ENCODE peak calls at places on chromosomes 2 and 18, in four cellular contexts. C is esophagus squamous epithelium, O is hippocampal formation, H is HFF-Myc. M is an unnamed sample.

GRCh38 chr2:23900927-23901322 is 26.0 kb downstream of the ATAD2B start:
- DNase-seq in H (peak), O (no peak), C (no peak), M (no peak)

GRCh38 chr18:61651880-61652268 is 240.9 kb downstream of the RNF152 start:
- DNase-seq in O (no peak), H (no peak), C (no peak), M (no peak)

GRCh38 chr2:198309673-198310280 is 505.4 kb downstream of the PLCL1 start:
- DNase-seq in H (peak), O (peak), C (no peak), M (peak)

GRCh38 chr18:48919547-48919946 is 31.2 kb downstream of the SMAD7 start:
- DNase-seq in C (no peak), H (no peak), O (no peak), M (no peak)

GRCh38 chr2:148577845-148578492 is 66.6 kb upstream of the EPC2 start:
- DNase-seq in H (no peak), C (no peak), O (no peak), M (no peak)

GRCh38 chr2:10220516-10221391 is 82.0 kb upstream of the HPCAL1 start:
- DNase-seq in O (no peak), H (no peak), C (no peak), M (no peak)

GRCh38 chr2:235005603-235006259 is 53.9 kb downstream of the SH3BP4 start:
- DNase-seq in H (no peak), O (peak), C (no peak), M (no peak)

GRCh38 chr18:51751901-51752300 is 554.4 kb upstream of the MEX3C start:
- DNase-seq in H (no peak), C (no peak), O (no peak), M (no peak)

GRCh38 chr2:65796259-65796658 is 363.9 kb upstream of the SPRED2 start:
- DNase-seq in O (no peak), C (no peak), H (no peak), M (no peak)

GRCh38 chr2:234741976-234742375 is 209.8 kb upstream of the SH3BP4 start:
- DNase-seq in H (no peak), C (no peak), O (no peak), M (no peak)

GRCh38 chr2:179543361-179543901 is 278.8 kb upstream of the SESTD1 start:
- DNase-seq in O (no peak), H (no peak), C (no peak), M (no peak)

GRCh38 chr2:239629936-239630617 is 229.3 kb upstream of the HDAC4 start:
- DNase-seq in O (no peak), H (no peak), C (no peak), M (no peak)

GRCh38 chr2:48483916-48484315 is 46.0 kb upstream of the STON1 start:
- DNase-seq in C (no peak), H (no peak), O (no peak), M (no peak)

GRCh38 chr2:175030380-175031271 is 25.4 kb upstream of the CHN1 start:
- DNase-seq in C (no peak), H (peak), O (no peak), M (peak)